ENCODE peak calls at places on chromosome 19, in nine cellular contexts. One of them, this sample, is unnamed.

GRCh38 chr19:3585301-3586123 is at the start of gene GIPC3:
- DNase-seq in heart left ventricle: no peak
- DNase-seq in stomach: no peak
- DNase-seq in A549: no peak
- DNase-seq in suprapubic skin: no peak
- DNase-seq in Peyer's patch: no peak
- DNase-seq in endothelial cell of umbilical vein: no peak
- DNase-seq in H54: no peak
- DNase-seq in IMR-90: no peak
- DNase-seq in this sample: no peak

GRCh38 chr19:47284324-47284899 is 9.7 kb downstream of the INAFM1 start:
- DNase-seq in IMR-90: peak
- DNase-seq in A549: peak
- DNase-seq in heart left ventricle: no peak
- DNase-seq in Peyer's patch: peak
- DNase-seq in suprapubic skin: no peak
- DNase-seq in H54: no peak
- DNase-seq in endothelial cell of umbilical vein: peak
- DNase-seq in stomach: no peak
- DNase-seq in this sample: peak

GRCh38 chr19:55088543-55089265 is 13.0 kb downstream of the EPS8L1 start:
- DNase-seq in suprapubic skin: no peak
- DNase-seq in A549: peak
- DNase-seq in heart left ventricle: peak
- DNase-seq in endothelial cell of umbilical vein: peak
- DNase-seq in H54: peak
- DNase-seq in stomach: peak
- DNase-seq in IMR-90: peak
- DNase-seq in Peyer's patch: peak
- DNase-seq in this sample: peak

GRCh38 chr19:14433454-14434156 is 499 bp downstream of the PKN1 start:
- DNase-seq in stomach: peak
- DNase-seq in IMR-90: no peak
- DNase-seq in A549: no peak
- DNase-seq in H54: no peak
- DNase-seq in heart left ventricle: no peak
- DNase-seq in suprapubic skin: no peak
- DNase-seq in Peyer's patch: peak
- DNase-seq in endothelial cell of umbilical vein: peak
- DNase-seq in this sample: peak

GRCh38 chr19:13953021-13953531 is 767 bp downstream of the DCAF15 start:
- DNase-seq in IMR-90: peak
- DNase-seq in heart left ventricle: peak
- DNase-seq in Peyer's patch: no peak
- DNase-seq in stomach: peak
- DNase-seq in suprapubic skin: no peak
- DNase-seq in H54: peak
- DNase-seq in endothelial cell of umbilical vein: peak
- DNase-seq in A549: peak
- DNase-seq in this sample: peak

GRCh38 chr19:38702278-38702677 is 42.0 kb downstream of the CAPN12 start:
- DNase-seq in IMR-90: no peak
- DNase-seq in endothelial cell of umbilical vein: no peak
- DNase-seq in suprapubic skin: no peak
- DNase-seq in heart left ventricle: no peak
- DNase-seq in Peyer's patch: no peak
- DNase-seq in H54: no peak
- DNase-seq in stomach: no peak
- DNase-seq in A549: no peak
- DNase-seq in this sample: no peak

GRCh38 chr19:52535831-52536800 is 8.6 kb downstream of the ZNF808 start:
- DNase-seq in suprapubic skin: peak
- DNase-seq in IMR-90: peak
- DNase-seq in A549: no peak
- DNase-seq in stomach: peak
- DNase-seq in Peyer's patch: peak
- DNase-seq in heart left ventricle: peak
- DNase-seq in H54: peak
- DNase-seq in endothelial cell of umbilical vein: peak
- DNase-seq in this sample: peak

GRCh38 chr19:33152178-33152577 is 20.3 kb downstream of the WDR88 start:
- DNase-seq in IMR-90: peak
- DNase-seq in A549: no peak
- DNase-seq in stomach: no peak
- DNase-seq in heart left ventricle: no peak
- DNase-seq in H54: no peak
- DNase-seq in suprapubic skin: no peak
- DNase-seq in endothelial cell of umbilical vein: no peak
- DNase-seq in Peyer's patch: no peak
- DNase-seq in this sample: no peak

GRCh38 chr19:14536926-14537692 is 7.7 kb downstream of the TECR start:
- DNase-seq in heart left ventricle: peak
- DNase-seq in IMR-90: no peak
- DNase-seq in suprapubic skin: no peak
- DNase-seq in H54: peak
- DNase-seq in Peyer's patch: peak
- DNase-seq in A549: peak
- DNase-seq in stomach: peak
- DNase-seq in endothelial cell of umbilical vein: peak
- DNase-seq in this sample: peak

GRCh38 chr19:52039169-52039568 is 9.5 kb downstream of the ZNF432 start:
- DNase-seq in Peyer's patch: no peak
- DNase-seq in H54: no peak
- DNase-seq in A549: no peak
- DNase-seq in endothelial cell of umbilical vein: no peak
- DNase-seq in suprapubic skin: no peak
- DNase-seq in heart left ventricle: no peak
- DNase-seq in stomach: no peak
- DNase-seq in IMR-90: no peak
- DNase-seq in this sample: no peak

GRCh38 chr19:39935262-39935661 is 828 bp upstream of the FCGBP start:
- DNase-seq in H54: no peak
- DNase-seq in Peyer's patch: no peak
- DNase-seq in A549: no peak
- DNase-seq in endothelial cell of umbilical vein: no peak
- DNase-seq in suprapubic skin: peak
- DNase-seq in IMR-90: no peak
- DNase-seq in heart left ventricle: no peak
- DNase-seq in stomach: no peak
- DNase-seq in this sample: no peak
- TF ChIP-seq POLR2A in H54: no peak
- TF ChIP-seq POLR2A in Peyer's patch: no peak
- TF ChIP-seq POLR2A in A549: no peak
- TF ChIP-seq POLR2A in endothelial cell of umbilical vein: no peak
- TF ChIP-seq POLR2A in suprapubic skin: no peak
- TF ChIP-seq POLR2A in IMR-90: no peak
- TF ChIP-seq POLR2A in heart left ventricle: no peak
- TF ChIP-seq POLR2A in stomach: no peak
- TF ChIP-seq POLR2A in this sample: no peak

GRCh38 chr19:4638330-4638729 is 986 bp upstream of the TNFAIP8L1 start:
- DNase-seq in IMR-90: no peak
- DNase-seq in Peyer's patch: no peak
- DNase-seq in stomach: no peak
- DNase-seq in H54: no peak
- DNase-seq in endothelial cell of umbilical vein: peak
- DNase-seq in A549: no peak
- DNase-seq in suprapubic skin: no peak
- DNase-seq in heart left ventricle: peak
- DNase-seq in this sample: no peak

GRCh38 chr19:4641132-4641531 is 1.8 kb downstream of the TNFAIP8L1 start:
- DNase-seq in suprapubic skin: no peak
- DNase-seq in IMR-90: no peak
- DNase-seq in H54: no peak
- DNase-seq in endothelial cell of umbilical vein: no peak
- DNase-seq in heart left ventricle: no peak
- DNase-seq in A549: no peak
- DNase-seq in Peyer's patch: no peak
- DNase-seq in stomach: no peak
- DNase-seq in this sample: no peak

GRCh38 chr19:4638828-4639530 is at the start of gene TNFAIP8L1:
- DNase-seq in H54: peak
- DNase-seq in A549: peak
- DNase-seq in IMR-90: peak
- DNase-seq in heart left ventricle: peak
- DNase-seq in suprapubic skin: peak
- DNase-seq in stomach: peak
- DNase-seq in endothelial cell of umbilical vein: peak
- DNase-seq in Peyer's patch: peak
- DNase-seq in this sample: peak

GRCh38 chr19:4640247-4641000 is 1.1 kb downstream of the TNFAIP8L1 start:
- DNase-seq in A549: no peak
- DNase-seq in Peyer's patch: peak
- DNase-seq in heart left ventricle: no peak
- DNase-seq in IMR-90: no peak
- DNase-seq in H54: no peak
- DNase-seq in stomach: no peak
- DNase-seq in suprapubic skin: no peak
- DNase-seq in endothelial cell of umbilical vein: no peak
- DNase-seq in this sample: no peak

DNA sequence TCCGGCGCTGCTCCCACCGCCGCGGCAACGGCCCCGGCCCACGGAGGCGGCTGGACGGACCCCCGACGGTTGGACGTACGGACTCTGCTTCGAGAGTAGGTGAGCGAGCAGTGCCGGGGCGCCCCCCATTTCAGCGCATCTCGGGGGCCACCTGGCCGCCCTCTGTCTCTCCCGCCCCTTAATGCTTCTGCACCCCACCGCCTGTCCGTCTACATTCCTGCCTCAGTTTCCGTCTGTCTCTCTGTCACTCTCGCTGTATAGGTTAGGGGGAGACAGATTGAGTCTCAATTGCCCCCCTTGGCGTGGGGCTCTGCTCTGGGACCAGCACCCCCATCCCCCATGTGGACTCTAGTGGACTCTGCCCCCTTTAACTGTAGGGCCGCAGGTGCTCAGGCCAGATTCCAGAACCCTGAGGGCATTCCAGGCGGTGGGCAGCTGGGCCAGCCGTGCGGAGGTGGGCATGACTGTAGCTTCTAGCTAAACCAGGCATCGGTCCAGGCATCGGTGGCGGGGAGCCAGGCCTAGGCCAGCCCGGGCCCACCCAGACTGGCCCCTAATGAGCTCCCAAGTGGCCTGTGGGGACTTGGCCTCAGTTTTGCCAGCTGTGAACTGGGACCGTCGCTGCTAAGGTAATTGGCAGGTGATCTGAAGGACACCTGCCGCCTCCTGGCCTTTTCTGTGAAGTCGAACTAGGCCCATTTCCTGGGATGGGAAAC is 373 bp downstream of the TNFAIP8L1 start:
- DNase-seq in A549: no peak
- DNase-seq in stomach: no peak
- DNase-seq in Peyer's patch: peak
- DNase-seq in heart left ventricle: no peak
- DNase-seq in endothelial cell of umbilical vein: peak
- DNase-seq in suprapubic skin: no peak
- DNase-seq in IMR-90: no peak
- DNase-seq in H54: no peak
- DNase-seq in this sample: no peak
- TF ChIP-seq POLR2A in A549: peak
- TF ChIP-seq POLR2A in stomach: no peak
- TF ChIP-seq POLR2A in Peyer's patch: peak
- TF ChIP-seq POLR2A in heart left ventricle: no peak
- TF ChIP-seq POLR2A in endothelial cell of umbilical vein: peak
- TF ChIP-seq POLR2A in suprapubic skin: no peak
- TF ChIP-seq POLR2A in IMR-90: no peak
- TF ChIP-seq POLR2A in H54: no peak
- TF ChIP-seq POLR2A in this sample: no peak

GRCh38 chr19:12064266-12065099 is at the start of gene ZNF844:
- DNase-seq in stomach: peak
- DNase-seq in A549: no peak
- DNase-seq in endothelial cell of umbilical vein: peak
- DNase-seq in IMR-90: peak
- DNase-seq in Peyer's patch: peak
- DNase-seq in suprapubic skin: peak
- DNase-seq in heart left ventricle: peak
- DNase-seq in H54: peak
- DNase-seq in this sample: peak
- TF ChIP-seq POLR2A in stomach: peak
- TF ChIP-seq POLR2A in A549: no peak
- TF ChIP-seq POLR2A in endothelial cell of umbilical vein: no peak
- TF ChIP-seq POLR2A in IMR-90: peak
- TF ChIP-seq POLR2A in Peyer's patch: peak
- TF ChIP-seq POLR2A in suprapubic skin: peak
- TF ChIP-seq POLR2A in heart left ventricle: peak
- TF ChIP-seq POLR2A in H54: peak
- TF ChIP-seq POLR2A in this sample: peak

GRCh38 chr19:5340637-5341447 is at the start of gene PTPRS:
- DNase-seq in H54: peak
- DNase-seq in A549: peak
- DNase-seq in Peyer's patch: peak
- DNase-seq in IMR-90: peak
- DNase-seq in heart left ventricle: peak
- DNase-seq in endothelial cell of umbilical vein: peak
- DNase-seq in stomach: peak
- DNase-seq in suprapubic skin: no peak
- DNase-seq in this sample: peak
- TF ChIP-seq POLR2A in H54: peak
- TF ChIP-seq POLR2A in A549: peak
- TF ChIP-seq POLR2A in Peyer's patch: no peak
- TF ChIP-seq POLR2A in IMR-90: no peak
- TF ChIP-seq POLR2A in heart left ventricle: no peak
- TF ChIP-seq POLR2A in endothelial cell of umbilical vein: no peak
- TF ChIP-seq POLR2A in stomach: no peak
- TF ChIP-seq POLR2A in suprapubic skin: no peak
- TF ChIP-seq POLR2A in this sample: no peak

DNA sequence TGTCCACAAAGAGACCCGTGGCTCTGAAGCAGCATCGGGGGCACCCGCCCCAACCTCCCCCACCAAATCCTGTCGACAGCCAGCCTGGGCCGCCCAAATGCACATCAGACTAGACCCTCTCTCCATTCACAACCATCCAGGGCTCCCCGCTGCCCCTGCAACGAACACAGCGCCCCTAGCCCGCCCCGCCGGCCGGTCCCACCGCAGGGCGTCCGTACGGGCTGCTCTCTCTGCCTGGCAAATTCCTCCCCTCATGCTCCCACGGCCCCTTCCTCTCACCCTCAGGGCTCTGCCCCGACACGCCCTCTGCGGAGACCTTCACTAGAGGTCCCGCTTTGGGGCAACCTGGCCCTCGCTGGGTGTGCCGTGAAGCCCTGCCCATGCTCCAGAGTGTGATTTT is 7.1 kb downstream of the TCF3 start:
- DNase-seq in Peyer's patch: no peak
- DNase-seq in heart left ventricle: peak
- DNase-seq in H54: no peak
- DNase-seq in suprapubic skin: no peak
- DNase-seq in A549: no peak
- DNase-seq in endothelial cell of umbilical vein: no peak
- DNase-seq in stomach: no peak
- DNase-seq in IMR-90: no peak
- DNase-seq in this sample: no peak
- TF ChIP-seq POLR2A in Peyer's patch: no peak
- TF ChIP-seq POLR2A in heart left ventricle: no peak
- TF ChIP-seq POLR2A in H54: no peak
- TF ChIP-seq POLR2A in suprapubic skin: no peak
- TF ChIP-seq POLR2A in A549: no peak
- TF ChIP-seq POLR2A in endothelial cell of umbilical vein: no peak
- TF ChIP-seq POLR2A in stomach: no peak
- TF ChIP-seq POLR2A in IMR-90: no peak
- TF ChIP-seq POLR2A in this sample: no peak

GRCh38 chr19:23762884-23763711 is 4.4 kb upstream of the ZNF681 start:
- DNase-seq in heart left ventricle: peak
- DNase-seq in IMR-90: peak
- DNase-seq in H54: no peak
- DNase-seq in A549: no peak
- DNase-seq in endothelial cell of umbilical vein: no peak
- DNase-seq in Peyer's patch: peak
- DNase-seq in suprapubic skin: peak
- DNase-seq in stomach: peak
- DNase-seq in this sample: peak
- TF ChIP-seq POLR2A in heart left ventricle: peak
- TF ChIP-seq POLR2A in IMR-90: no peak
- TF ChIP-seq POLR2A in H54: no peak
- TF ChIP-seq POLR2A in A549: no peak
- TF ChIP-seq POLR2A in endothelial cell of umbilical vein: no peak
- TF ChIP-seq POLR2A in Peyer's patch: no peak
- TF ChIP-seq POLR2A in suprapubic skin: peak
- TF ChIP-seq POLR2A in stomach: no peak
- TF ChIP-seq POLR2A in this sample: no peak